ENCODE peak calls at places on chromosomes 3 and 15, in four cellular contexts. One of them, this sample, is unnamed.

GRCh38 chr3:99108508-99108907 is 207.0 kb upstream of the DCBLD2 start:
- DNase-seq in left colon: no peak
- DNase-seq in NCI-H1048: no peak
- DNase-seq in NCI-H524: no peak
- DNase-seq in this sample: no peak

GRCh38 chr3:51646091-51646490 is 25.0 kb upstream of the TEX264 start:
- DNase-seq in left colon: no peak
- DNase-seq in NCI-H1048: no peak
- DNase-seq in NCI-H524: no peak
- DNase-seq in this sample: no peak

GRCh38 chr3:55728461-55729100 is 241.5 kb upstream of the WNT5A start:
- DNase-seq in left colon: no peak
- DNase-seq in NCI-H1048: no peak
- DNase-seq in NCI-H524: peak; percentile 30
- DNase-seq in this sample: no peak

GRCh38 chr15:87653646-87654045 is 602.9 kb downstream of the NTRK3 start:
- DNase-seq in left colon: no peak
- DNase-seq in NCI-H1048: no peak
- DNase-seq in NCI-H524: no peak
- DNase-seq in this sample: no peak

GRCh38 chr15:91456251-91456718 is 356.2 kb downstream of the SV2B start:
- DNase-seq in left colon: no peak
- DNase-seq in NCI-H1048: no peak
- DNase-seq in NCI-H524: no peak
- DNase-seq in this sample: no peak

GRCh38 chr15:69296606-69297005 is 2.1 kb upstream of the PAQR5 start:
- DNase-seq in left colon: no peak
- DNase-seq in NCI-H1048: no peak
- DNase-seq in NCI-H524: no peak
- DNase-seq in this sample: no peak

GRCh38 chr3:123278446-123278845 is 76.7 kb downstream of the SEC22A start:
- DNase-seq in left colon: no peak
- DNase-seq in NCI-H1048: no peak
- DNase-seq in NCI-H524: no peak
- DNase-seq in this sample: no peak

GRCh38 chr15:68315495-68316007 is 38.0 kb downstream of the FEM1B start:
- DNase-seq in left colon: no peak
- DNase-seq in NCI-H1048: no peak
- DNase-seq in NCI-H524: no peak
- DNase-seq in this sample: peak; percentile 11

GRCh38 chr3:30259730-30260129 is 346.7 kb upstream of the TGFBR2 start:
- DNase-seq in left colon: no peak
- DNase-seq in NCI-H1048: no peak
- DNase-seq in NCI-H524: no peak
- DNase-seq in this sample: no peak

GRCh38 chr3:33956211-33956610 is 157.8 kb downstream of the PDCD6IP start:
- DNase-seq in left colon: no peak
- DNase-seq in NCI-H1048: no peak
- DNase-seq in NCI-H524: no peak
- DNase-seq in this sample: no peak

GRCh38 chr15:82572311-82572710 is 32.1 kb upstream of the RPS17 start:
- DNase-seq in left colon: no peak
- DNase-seq in NCI-H1048: no peak
- DNase-seq in NCI-H524: peak; percentile 57
- DNase-seq in this sample: no peak

GRCh38 chr15:64461577-64462162 is 1.3 kb downstream of the ZNF609 start:
- DNase-seq in left colon: peak; percentile 29
- DNase-seq in NCI-H1048: no peak
- DNase-seq in NCI-H524: no peak
- DNase-seq in this sample: no peak

GRCh38 chr3:124083990-124084389 is 92.1 kb upstream of the ROPN1 start:
- DNase-seq in left colon: no peak
- DNase-seq in NCI-H1048: no peak
- DNase-seq in NCI-H524: no peak
- DNase-seq in this sample: no peak

GRCh38 chr3:72441284-72441994 is 406.8 kb downstream of the SHQ1 start:
- DNase-seq in left colon: no peak
- DNase-seq in NCI-H1048: no peak
- DNase-seq in NCI-H524: no peak
- DNase-seq in this sample: no peak

GRCh38 chr3:48236531-48236930 is 4.4 kb upstream of the ZNF589 start:
- DNase-seq in left colon: no peak
- DNase-seq in NCI-H1048: no peak
- DNase-seq in NCI-H524: no peak
- DNase-seq in this sample: no peak

GRCh38 chr3:14295777-14296176 is 106.6 kb upstream of the SLC6A6 start:
- DNase-seq in left colon: no peak
- DNase-seq in NCI-H1048: no peak
- DNase-seq in NCI-H524: no peak
- DNase-seq in this sample: peak; percentile 42

GRCh38 chr3:55367396-55367795 is 119.7 kb downstream of the WNT5A start:
- DNase-seq in left colon: no peak
- DNase-seq in NCI-H1048: no peak
- DNase-seq in NCI-H524: no peak
- DNase-seq in this sample: no peak

GRCh38 chr15:31236184-31237041 is 90.2 kb upstream of the KLF13 start:
- DNase-seq in left colon: peak; percentile 53
- DNase-seq in NCI-H1048: peak; percentile 29
- DNase-seq in NCI-H524: peak; percentile 78
- DNase-seq in this sample: no peak

GRCh38 chr15:101357333-101357732 is 62.3 kb upstream of the SNRPA1 start:
- DNase-seq in left colon: no peak
- DNase-seq in NCI-H1048: no peak
- DNase-seq in NCI-H524: no peak
- DNase-seq in this sample: no peak

GRCh38 chr3:9902372-9903237 is at the start of gene IL17RE:
- DNase-seq in left colon: peak; percentile 80
- DNase-seq in NCI-H1048: no peak
- DNase-seq in NCI-H524: no peak
- DNase-seq in this sample: peak; percentile 3

GRCh38 chr3:71975573-71975972 is 190.6 kb upstream of the PROK2 start:
- DNase-seq in left colon: no peak
- DNase-seq in NCI-H1048: no peak
- DNase-seq in NCI-H524: no peak
- DNase-seq in this sample: no peak

GRCh38 chr3:16240229-16241023 is 24.3 kb downstream of the DPH3 start:
- DNase-seq in left colon: no peak
- DNase-seq in NCI-H1048: no peak
- DNase-seq in NCI-H524: no peak
- DNase-seq in this sample: no peak

GRCh38 chr3:69008980-69009379 is 4.5 kb downstream of the EOGT start:
- DNase-seq in left colon: no peak
- DNase-seq in NCI-H1048: no peak
- DNase-seq in NCI-H524: no peak
- DNase-seq in this sample: no peak

GRCh38 chr3:197507081-197507480 is 48.7 kb downstream of the BDH1 start:
- DNase-seq in left colon: peak; percentile 19
- DNase-seq in NCI-H1048: no peak
- DNase-seq in NCI-H524: peak; percentile 93
- DNase-seq in this sample: no peak

GRCh38 chr3:72178463-72179106 is 393.6 kb upstream of the PROK2 start:
- DNase-seq in left colon: no peak
- DNase-seq in NCI-H1048: no peak
- DNase-seq in NCI-H524: no peak
- DNase-seq in this sample: no peak

GRCh38 chr15:90173372-90173771 is 27.8 kb upstream of the SEMA4B start:
- DNase-seq in left colon: no peak
- DNase-seq in NCI-H1048: no peak
- DNase-seq in NCI-H524: no peak
- DNase-seq in this sample: no peak

GRCh38 chr3:145942052-145942451 is 218.9 kb downstream of the PLOD2 start:
- DNase-seq in left colon: no peak
- DNase-seq in NCI-H1048: no peak
- DNase-seq in NCI-H524: no peak
- DNase-seq in this sample: no peak

This sample was measured in NCI-H526.